ENCODE peak calls at places on chromosomes 12 and 14, in six cellular contexts. T is HCT116, E is kidney, I is left ventricle myocardium inferior, X is stomach, Y is OCI-LY7. F is an unnamed sample.

GRCh38 chr12:156945-157344 is 57.0 kb downstream of the SLC6A12 start:
- DNase-seq in T (no peak), E (peak; percentile 67), I (no peak), X (no peak), Y (no peak), F (no peak)

GRCh38 chr14:95318870-95319311 is 817 bp downstream of the CLMN start:
- DNase-seq in T (no peak), E (peak; percentile 86), I (no peak), X (no peak), Y (no peak), F (no peak)

GRCh38 chr12:118979763-118980406 is 1.5 kb upstream of the SRRM4 start:
- DNase-seq in T (peak; percentile 42), E (peak; percentile 49), I (no peak), X (peak; percentile 46), Y (peak; percentile 47), F (peak; percentile 17)

GRCh38 chr14:48323655-48324054 is 648.2 kb upstream of the MDGA2 start:
- DNase-seq in T (no peak), E (no peak), I (no peak), X (no peak), Y (no peak), F (no peak)

GRCh38 chr14:41859336-41859735 is 252.7 kb downstream of the LRFN5 start:
- DNase-seq in T (no peak), E (no peak), I (no peak), X (no peak), Y (no peak), F (no peak)

GRCh38 chr12:57166971-57167371 is 19.6 kb upstream of the LRP1-AS start:
- DNase-seq in T (no peak), E (no peak), I (no peak), X (no peak), Y (no peak), F (no peak)

GRCh38 chr14:102510616-102511520 is 1.3 kb upstream of the ANKRD9 start:
- DNase-seq in T (no peak), E (no peak), I (peak; percentile 55), X (peak; percentile 76), Y (peak; percentile 43), F (peak; percentile 59)

GRCh38 chr14:95466506-95466905 is 49.9 kb downstream of the SYNE3 start:
- DNase-seq in T (no peak), E (peak; percentile 37), I (no peak), X (no peak), Y (no peak), F (no peak)

GRCh38 chr12:64746663-64747062 is 12.5 kb downstream of the GNS start:
- DNase-seq in T (no peak), E (no peak), I (no peak), X (no peak), Y (no peak), F (no peak)

GRCh38 chr12:121240484-121241202 is 30.7 kb downstream of the P2RX4 start:
- DNase-seq in T (no peak), E (peak; percentile 95), I (peak; percentile 79), X (peak; percentile 58), Y (no peak), F (peak; percentile 81)
- TF ChIP-seq CTCF in T (no peak), E (no peak), I (no peak), X (no peak), Y (no peak), F (no peak)

GRCh38 chr14:73739174-73739898 is 25.2 kb upstream of the PNMA1 start:
- DNase-seq in T (no peak), E (no peak), I (no peak), X (no peak), Y (no peak), F (no peak)
- H3K36me3 ChIP-seq in T (peaks cover 16% of the 10 kb centered on the region), E (peaks cover 14% of the 10 kb centered on the region), I (peaks cover 52% of the 10 kb centered on the region), X (peaks cover 52% of the 10 kb centered on the region), Y (peaks cover 74% of the 10 kb centered on the region), F (peaks cover 23% of the 10 kb centered on the region)

GRCh38 chr12:26091837-26092236 is 33.0 kb downstream of the BHLHE41 start:
- DNase-seq in T (no peak), E (no peak), I (no peak), X (no peak), Y (no peak), F (no peak)
- TF ChIP-seq CTCF in T (peak; percentile 22), E (no peak), I (peak; percentile 38), X (no peak), Y (no peak), F (no peak)

DNA sequence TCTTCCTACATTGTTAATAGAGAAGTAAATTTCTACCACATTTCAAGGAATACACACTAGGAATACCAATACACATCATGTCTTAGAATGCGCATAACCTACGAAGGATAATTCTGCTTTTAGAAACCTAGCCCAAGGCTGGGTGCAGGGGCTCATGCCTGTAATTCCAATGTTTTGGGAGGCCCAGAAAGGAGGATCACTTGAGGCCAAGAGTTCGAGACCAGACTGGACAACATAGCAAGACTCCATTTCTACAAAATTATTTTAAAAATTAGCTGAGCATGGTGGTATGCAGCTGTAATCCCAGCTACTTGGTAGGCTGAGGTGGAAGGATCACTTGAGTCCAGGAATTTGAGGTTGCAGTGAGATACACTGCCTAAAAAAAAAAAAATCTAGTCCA is 206.9 kb downstream of the SOX5 start:
- DNase-seq in T (no peak), E (no peak), I (no peak), X (no peak), Y (no peak), F (no peak)
- H3K36me3 ChIP-seq in T (no peaks in the 10 kb centered on the region), E (no peaks in the 10 kb centered on the region), I (peaks cover 9% of the 10 kb centered on the region), X (peaks cover 22% of the 10 kb centered on the region), Y (no peaks in the 10 kb centered on the region), F (no peaks in the 10 kb centered on the region)

GRCh38 chr12:8916154-8916553 is 1.8 kb downstream of the PHC1 start:
- DNase-seq in T (no peak), E (no peak), I (no peak), X (no peak), Y (no peak), F (no peak)

GRCh38 chr12:8914716-8915526 is 612 bp downstream of the PHC1 start:
- DNase-seq in T (no peak), E (peak; percentile 87), I (peak; percentile 40), X (peak; percentile 49), Y (peak; percentile 42), F (peak; percentile 34)

GRCh38 chr12:8912910-8913309 is 1.4 kb upstream of the PHC1 start:
- DNase-seq in T (no peak), E (no peak), I (no peak), X (peak; percentile 32), Y (peak; percentile 60), F (no peak)

GRCh38 chr12:8911606-8912268 is 2.6 kb upstream of the PHC1 start:
- DNase-seq in T (no peak), E (no peak), I (no peak), X (no peak), Y (peak; percentile 14), F (no peak)

DNA sequence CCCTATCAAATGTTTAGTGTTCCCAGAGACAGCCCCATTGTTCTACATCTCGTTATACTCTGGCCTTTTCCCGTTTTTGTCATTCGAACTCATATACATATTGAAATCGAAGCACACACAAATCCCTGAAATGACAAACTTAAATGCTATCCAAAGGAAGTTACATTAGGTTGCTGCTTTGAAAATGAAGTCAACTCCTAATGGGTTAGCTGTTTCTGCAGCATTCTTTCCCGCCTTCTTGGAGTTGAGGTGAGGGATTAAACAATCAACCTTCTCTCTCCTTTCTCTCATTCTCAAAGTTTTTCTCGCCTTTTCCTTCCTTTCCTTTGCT is 642 bp upstream of the PHC1 start:
- DNase-seq in T (no peak), E (no peak), I (no peak), X (no peak), Y (no peak), F (no peak)
- TF ChIP-seq CTCF in T (no peak), E (no peak), I (no peak), X (no peak), Y (no peak), F (no peak)

GRCh38 chr12:65881348-65881961 is 57.2 kb downstream of the HMGA2 start:
- DNase-seq in T (no peak), E (peak; percentile 80), I (peak; percentile 24), X (peak; percentile 30), Y (no peak), F (peak; percentile 14)
- H3K36me3 ChIP-seq in T (no peaks in the 10 kb centered on the region), E (no peaks in the 10 kb centered on the region), I (no peaks in the 10 kb centered on the region), X (no peaks in the 10 kb centered on the region), Y (no peaks in the 10 kb centered on the region), F (no peaks in the 10 kb centered on the region)

GRCh38 chr12:124159655-124160054 is 135.2 kb upstream of the RFLNA start:
- DNase-seq in T (no peak), E (no peak), I (no peak), X (no peak), Y (no peak), F (no peak)

GRCh38 chr12:124167141-124167540 is 127.8 kb upstream of the RFLNA start:
- DNase-seq in T (no peak), E (no peak), I (no peak), X (no peak), Y (no peak), F (no peak)

GRCh38 chr12:124165695-124166094 is 129.2 kb upstream of the RFLNA start:
- DNase-seq in T (no peak), E (no peak), I (no peak), X (no peak), Y (no peak), F (no peak)

GRCh38 chr12:124160102-124160501 is 134.8 kb upstream of the RFLNA start:
- DNase-seq in T (no peak), E (no peak), I (no peak), X (no peak), Y (no peak), F (no peak)

DNA sequence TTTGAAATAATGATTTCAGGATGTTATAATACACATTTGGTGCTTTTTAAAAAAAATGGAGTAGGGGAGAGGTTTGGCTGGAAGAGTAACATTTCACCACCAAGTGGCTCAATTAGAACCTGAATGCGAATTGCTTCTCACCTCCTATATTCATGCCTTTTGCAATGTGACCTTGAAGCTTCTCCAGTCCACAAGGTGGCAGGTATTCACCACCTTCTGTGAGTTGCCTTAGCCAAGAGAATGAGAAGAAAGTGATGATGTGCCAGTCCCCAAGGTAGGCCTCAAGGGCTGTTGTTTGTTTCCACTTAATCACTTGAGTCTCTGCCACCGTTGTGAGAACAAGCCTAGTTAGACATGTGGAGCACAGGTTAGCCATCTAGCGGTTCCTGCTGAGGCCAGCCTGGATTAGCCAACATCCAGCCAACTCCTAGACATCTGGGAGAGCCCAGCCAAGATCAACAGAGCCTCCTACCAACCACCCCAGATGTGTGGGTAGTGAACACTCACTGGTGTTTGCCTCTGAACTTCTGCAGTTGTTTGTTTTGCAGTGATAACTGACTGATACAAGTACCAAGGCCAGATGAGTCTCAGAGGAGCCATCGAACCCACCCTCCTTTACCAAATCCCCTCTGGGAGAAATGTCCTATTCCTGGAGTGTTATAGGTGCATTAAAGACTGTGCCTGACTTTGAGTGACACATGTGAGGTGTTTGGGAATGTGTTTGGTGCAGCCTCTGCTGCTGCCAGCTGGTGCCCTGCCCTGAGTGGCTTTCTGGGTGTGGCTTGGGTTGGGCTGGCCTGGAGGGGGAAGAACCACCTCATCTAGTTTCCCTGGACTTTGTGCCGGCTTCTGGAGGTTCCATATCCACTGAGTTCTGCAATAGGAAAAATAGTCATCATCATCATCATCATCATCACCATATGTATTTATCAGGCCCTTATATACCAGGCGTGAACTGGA is 132.5 kb upstream of the RFLNA start:
- DNase-seq in T (peak; percentile 6), E (no peak), I (no peak), X (peak; percentile 39), Y (peak; percentile 11), F (no peak)
- TF ChIP-seq CTCF in T (no peak), E (no peak), I (no peak), X (no peak), Y (peak; percentile 43), F (no peak)

DNA sequence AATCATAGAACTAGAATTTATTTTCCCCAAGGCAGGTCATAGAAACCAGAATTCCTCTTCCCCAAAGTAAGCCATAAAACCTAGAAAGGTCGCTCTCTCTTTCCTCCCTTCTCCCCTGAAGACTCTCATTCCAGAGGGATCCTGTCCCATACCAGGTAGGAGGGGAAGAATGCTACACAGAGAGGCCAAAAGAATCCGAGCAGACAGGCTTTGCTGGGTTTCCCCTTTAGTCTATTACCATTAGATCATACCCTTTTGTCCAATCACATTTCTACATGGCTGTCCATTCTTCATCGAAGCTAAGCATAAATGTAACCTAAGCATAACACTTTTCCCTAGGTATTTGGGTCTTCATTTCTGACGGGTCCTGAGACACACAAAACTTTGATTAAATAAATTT is 204.5 kb downstream of the SPTSSA start:
- DNase-seq in T (no peak), E (no peak), I (no peak), X (no peak), Y (no peak), F (no peak)
- H3K36me3 ChIP-seq in T (no peaks in the 10 kb centered on the region), E (no peaks in the 10 kb centered on the region), I (no peaks in the 10 kb centered on the region), X (no peaks in the 10 kb centered on the region), Y (no peaks in the 10 kb centered on the region), F (no peaks in the 10 kb centered on the region)